ENCODE peak calls at places on chromosomes 11 and 22, in five cellular contexts. S is transverse colon, O is tibial artery, Q is RWPE1, C is left lung. U is an unnamed sample.
A peak's percentile ranks its signal among the peaks of the same experiment; 100 is the strongest.

GRCh38 chr11:67572747-67573419 is 10.7 kb upstream of the GSTP1 start:
- DNase-seq in C (no peak), O (peak; percentile 41), Q (no peak), S (peak; percentile 68), U (peak; percentile 54)

GRCh38 chr11:80782135-80782885 is 1341.5 kb upstream of the TENM4 start:
- DNase-seq in S (no peak), O (no peak), C (no peak), Q (no peak), U (no peak)

GRCh38 chr22:44032126-44032730 is 8.1 kb downstream of the PARVB start:
- DNase-seq in O (no peak), Q (no peak), S (no peak), C (no peak), U (no peak)

GRCh38 chr11:126790550-126790981 is 210.0 kb downstream of the KIRREL3 start:
- DNase-seq in O (no peak), Q (no peak), C (no peak), S (no peak), U (no peak)

GRCh38 chr11:76086713-76087635 is 119.3 kb downstream of the WNT11 start:
- DNase-seq in S (no peak), C (no peak), O (no peak), Q (no peak), U (no peak)

GRCh38 chr11:75195164-75195962 is 44.5 kb downstream of the SLCO2B1 start:
- DNase-seq in C (peak; percentile 78), Q (no peak), O (peak; percentile 69), S (peak; percentile 22), U (peak; percentile 63)

GRCh38 chr11:72635931-72636330 is 38.3 kb downstream of the PDE2A start:
- DNase-seq in Q (no peak), O (no peak), S (no peak), C (peak; percentile 54), U (no peak)

GRCh38 chr22:50318356-50318697 is 8.5 kb downstream of the DENND6B start:
- DNase-seq in Q (no peak), C (no peak), O (no peak), S (no peak), U (no peak)

GRCh38 chr11:67563354-67564114 is 20.1 kb upstream of the GSTP1 start:
- DNase-seq in S (peak; percentile 71), Q (peak; percentile 60), C (no peak), O (peak; percentile 33), U (no peak)

GRCh38 chr11:69718147-69718546 is 14.3 kb upstream of the FGF19 start:
- DNase-seq in Q (peak; percentile 19), S (no peak), C (peak; percentile 51), O (no peak), U (no peak)

GRCh38 chr11:61418136-61418535 is 11.6 kb downstream of the CPSF7 start:
- DNase-seq in Q (no peak), O (no peak), C (no peak), S (no peak), U (peak; percentile 52)

GRCh38 chr11:64086263-64086938 is 50.7 kb downstream of the FLRT1 start:
- DNase-seq in Q (no peak), C (no peak), S (peak; percentile 27), O (no peak), U (no peak)

GRCh38 chr11:119418759-119419158 is 4.2 kb downstream of the THY1 start:
- DNase-seq in C (no peak), Q (no peak), S (no peak), O (no peak), U (no peak)

GRCh38 chr11:87263979-87264378 is 226.2 kb downstream of the TMEM135 start:
- DNase-seq in Q (no peak), O (no peak), C (no peak), S (no peak), U (no peak)

GRCh38 chr11:74147199-74147929 is 23.4 kb downstream of the C2CD3 start:
- DNase-seq in O (no peak), Q (no peak), C (no peak), S (no peak), U (no peak)

GRCh38 chr22:44383652-44384562 is 71.2 kb upstream of the SHISAL1 start:
- DNase-seq in C (peak; percentile 37), S (no peak), Q (no peak), O (no peak), U (peak; percentile 31)

GRCh38 chr11:69443138-69443967 is 38.1 kb upstream of the LINC01488 start:
- DNase-seq in O (peak; percentile 83), C (peak; percentile 94), Q (peak; percentile 87), S (peak; percentile 89), U (peak; percentile 75)

GRCh38 chr22:49155809-49156580 is 671.7 kb downstream of the BRD1 start:
- DNase-seq in S (no peak), O (peak; percentile 8), Q (no peak), C (no peak), U (no peak)

GRCh38 chr22:46951973-46952372 is 189.5 kb downstream of the TBC1D22A start:
- DNase-seq in S (peak; percentile 2), O (no peak), C (no peak), Q (no peak), U (no peak)

GRCh38 chr11:73989156-73989555 is 6.5 kb upstream of the UCP2 start:
- DNase-seq in O (peak; percentile 13), Q (no peak), C (no peak), S (no peak), U (peak; percentile 1)

GRCh38 chr11:9313648-9314290 is 624 bp downstream of the TMEM41B start:
- DNase-seq in O (peak; percentile 22), C (no peak), Q (peak; percentile 38), S (peak; percentile 9), U (no peak)

GRCh38 chr11:11456896-11457295 is 103.8 kb upstream of the CSNK2A3 start:
- DNase-seq in Q (no peak), O (no peak), C (no peak), S (no peak), U (no peak)

GRCh38 chr11:45921561-45922424 is 663 bp upstream of the LARGE2 start:
- DNase-seq in O (no peak), C (peak; percentile 91), Q (no peak), S (peak; percentile 53), U (peak; percentile 32)

GRCh38 chr11:62664405-62665074 is 470 bp downstream of the C11orf98 start:
- DNase-seq in O (no peak), Q (peak; percentile 51), C (peak; percentile 28), S (peak; percentile 74), U (no peak)

GRCh38 chr11:65615229-65615949 is at the start of gene PCNX3:
- DNase-seq in O (peak; percentile 100), Q (peak; percentile 100), C (peak; percentile 98), S (peak; percentile 100), U (peak; percentile 100)
- TF ChIP-seq CTCF in O (no peak), Q (no peak), C (no peak), S (no peak), U (no peak)

GRCh38 chr11:3223932-3224729 is 5.5 kb upstream of the MRGPRG start:
- DNase-seq in S (no peak), Q (no peak), C (no peak), O (no peak), U (no peak)
- TF ChIP-seq CTCF in S (no peak), Q (no peak), C (no peak), O (no peak), U (no peak)

DNA sequence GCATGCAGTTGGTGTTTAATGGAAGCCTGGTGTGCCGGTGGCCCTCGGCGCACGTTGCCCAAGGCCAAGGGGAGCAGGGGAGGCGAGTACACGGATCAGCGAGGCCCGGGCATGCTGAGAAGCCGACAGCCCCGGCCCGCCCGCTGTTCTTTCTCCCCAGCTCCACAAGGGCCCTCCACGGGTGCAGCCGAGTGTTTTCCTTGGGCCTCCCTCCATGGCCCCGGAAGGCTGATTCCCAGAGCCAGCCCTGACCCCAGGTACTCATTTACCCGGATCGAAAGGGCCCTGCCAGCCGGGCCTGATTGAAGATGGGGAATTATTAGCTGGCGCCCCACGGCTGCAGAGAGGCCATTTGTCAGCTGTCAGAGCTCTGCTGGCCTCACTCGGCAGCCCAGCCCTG is 53.1 kb downstream of the WNT7B start:
- DNase-seq in O (no peak), Q (no peak), C (no peak), S (no peak), U (no peak)
- TF ChIP-seq CTCF in O (no peak), Q (no peak), C (no peak), S (no peak), U (no peak)

DNA sequence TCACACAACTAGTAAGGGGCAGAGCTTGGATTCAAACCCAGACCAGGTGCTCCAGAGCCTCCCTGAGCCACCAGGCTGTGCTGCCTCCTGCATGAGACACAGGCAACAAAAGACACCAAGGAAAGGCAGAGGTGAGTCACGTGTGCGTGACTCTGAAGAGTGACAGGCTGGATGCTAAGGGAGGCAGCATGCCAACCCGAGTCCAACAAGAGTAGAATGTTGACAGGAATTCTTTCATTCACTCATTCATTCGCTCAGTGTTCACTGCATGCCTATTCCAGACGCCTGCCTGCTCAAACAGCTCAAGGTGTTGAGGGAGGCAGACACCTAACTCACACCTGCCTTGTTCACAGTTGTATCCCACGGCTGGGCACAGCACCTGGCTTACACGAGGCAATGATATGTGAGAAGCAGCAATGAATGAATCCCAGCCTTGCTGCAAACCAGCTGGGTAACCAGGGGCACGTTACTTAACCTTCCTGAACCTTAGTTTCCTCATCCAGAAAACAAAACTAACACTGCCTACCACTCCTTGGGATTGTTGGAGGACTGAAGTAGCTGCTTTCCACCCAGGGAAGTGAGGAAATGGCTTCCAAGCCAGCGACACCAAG is 73.8 kb upstream of the ARFGAP3 start:
- DNase-seq in C (no peak), S (no peak), O (no peak), Q (peak; percentile 26), U (peak; percentile 75)
- TF ChIP-seq CTCF in C (no peak), S (no peak), O (no peak), Q (no peak), U (peak; percentile 48)

GRCh38 chr11:124329787-124330478 is 9.9 kb upstream of the OR8D2 start:
- DNase-seq in C (no peak), Q (no peak), O (no peak), S (no peak), U (no peak)
- TF ChIP-seq CTCF in C (no peak), Q (no peak), O (no peak), S (peak; percentile 3), U (no peak)